ENCODE peak calls at places on chromosomes 6 and 20, in nine cellular contexts. S, X, V, U, W, J, A, E and B are unnamed samples.

GRCh38 chr6:12032783-12033573 is 20.9 kb downstream of the HIVEP1 start:
- DNase-seq in S (no peak), X (no peak), V (no peak), U (no peak), W (no peak), J (no peak), A (no peak), E (no peak), B (no peak)

GRCh38 chr20:24960302-24960801 is 11.3 kb downstream of the CST7 start:
- DNase-seq in S (no peak), X (no peak), V (no peak), U (no peak), W (no peak), J (no peak), A (no peak), E (no peak), B (no peak)

GRCh38 chr20:46243707-46244628 is 64.3 kb downstream of the CDH22 start:
- DNase-seq in S (no peak), X (no peak), V (no peak), U (no peak), W (no peak), J (peak), A (no peak), E (no peak), B (no peak)

GRCh38 chr6:53943410-53943809 is 148.6 kb downstream of the LRRC1 start:
- DNase-seq in S (no peak), X (no peak), V (no peak), U (peak), W (no peak), J (peak), A (peak), E (no peak), B (no peak)

GRCh38 chr20:49825521-49826033 is 12.9 kb downstream of the SLC9A8 start:
- DNase-seq in S (peak), X (no peak), V (no peak), U (no peak), W (no peak), J (no peak), A (no peak), E (no peak), B (no peak)

GRCh38 chr20:6075428-6076219 is 21.8 kb upstream of the LRRN4 start:
- DNase-seq in S (no peak), X (no peak), V (no peak), U (peak), W (no peak), J (peak), A (peak), E (no peak), B (no peak)

GRCh38 chr6:106099235-106099537 is 13.1 kb downstream of the PRDM1 start:
- DNase-seq in S (no peak), X (no peak), V (no peak), U (no peak), W (no peak), J (peak), A (peak), E (no peak), B (no peak)

GRCh38 chr6:118476554-118476953 is 71.5 kb upstream of the PLN start:
- DNase-seq in S (no peak), X (no peak), V (no peak), U (no peak), W (no peak), J (no peak), A (no peak), E (no peak), B (no peak)

GRCh38 chr20:9590189-9590588 is 75.8 kb downstream of the LAMP5 start:
- DNase-seq in S (no peak), X (peak), V (no peak), U (no peak), W (no peak), J (peak), A (no peak), E (no peak), B (no peak)

GRCh38 chr20:7716286-7716972 is 223.8 kb downstream of the HAO1 start:
- DNase-seq in S (no peak), X (no peak), V (peak), U (no peak), W (no peak), J (peak), A (no peak), E (no peak), B (no peak)

GRCh38 chr6:159934181-159934580 is 34.7 kb upstream of the IGF2R start:
- DNase-seq in S (no peak), X (peak), V (no peak), U (no peak), W (no peak), J (no peak), A (no peak), E (no peak), B (no peak)

GRCh38 chr6:148869589-148869988 is 122.8 kb downstream of the UST start:
- DNase-seq in S (no peak), X (peak), V (no peak), U (no peak), W (no peak), J (peak), A (no peak), E (no peak), B (no peak)

GRCh38 chr20:53321596-53321995 is 272.0 kb downstream of the ZNF217 start:
- DNase-seq in S (no peak), X (no peak), V (peak), U (no peak), W (no peak), J (no peak), A (no peak), E (no peak), B (no peak)

GRCh38 chr6:42224222-42225042 is 6.8 kb upstream of the MRPS10 start:
- DNase-seq in S (no peak), X (peak), V (no peak), U (no peak), W (no peak), J (peak), A (no peak), E (no peak), B (no peak)

GRCh38 chr6:106874481-106874880 is 100.0 kb downstream of the CD24 start:
- DNase-seq in S (no peak), X (no peak), V (no peak), U (no peak), W (no peak), J (no peak), A (no peak), E (no peak), B (no peak)

GRCh38 chr6:167699141-167700036 is 127.3 kb upstream of the AFDN start:
- DNase-seq in S (peak), X (peak), V (peak), U (no peak), W (peak), J (peak), A (peak), E (peak), B (peak)

GRCh38 chr20:1463971-1464570 is 2.6 kb downstream of the NSFL1C start:
- DNase-seq in S (no peak), X (no peak), V (no peak), U (no peak), W (no peak), J (no peak), A (no peak), E (no peak), B (no peak)

GRCh38 chr6:14927398-14927797 is 318.5 kb upstream of the JARID2 start:
- DNase-seq in S (no peak), X (no peak), V (no peak), U (no peak), W (no peak), J (no peak), A (no peak), E (no peak), B (no peak)

GRCh38 chr6:46170357-46171289 is at the start of gene ENPP5:
- DNase-seq in S (peak), X (no peak), V (peak), U (peak), W (peak), J (peak), A (peak), E (peak), B (peak)

GRCh38 chr6:149935668-149936067 is 6.1 kb upstream of the ULBP2 start:
- DNase-seq in S (no peak), X (no peak), V (no peak), U (no peak), W (no peak), J (no peak), A (no peak), E (peak), B (no peak)

GRCh38 chr20:47676219-47676721 is 109.0 kb downstream of the SULF2 start:
- DNase-seq in S (no peak), X (no peak), V (no peak), U (no peak), W (no peak), J (no peak), A (no peak), E (no peak), B (no peak)

GRCh38 chr20:62735331-62735821 is 26.7 kb downstream of the NTSR1 start:
- DNase-seq in S (peak), X (no peak), V (no peak), U (no peak), W (peak), J (no peak), A (peak), E (no peak), B (no peak)

GRCh38 chr6:134195164-134195906 is 122.6 kb downstream of the SGK1 start:
- DNase-seq in S (no peak), X (peak), V (no peak), U (no peak), W (no peak), J (peak), A (no peak), E (no peak), B (no peak)

GRCh38 chr20:14790771-14791517 is 453.5 kb upstream of the FLRT3 start:
- DNase-seq in S (no peak), X (peak), V (no peak), U (no peak), W (no peak), J (no peak), A (no peak), E (no peak), B (no peak)

GRCh38 chr6:169638388-169638787 is 63.4 kb downstream of the WDR27 start:
- DNase-seq in S (no peak), X (no peak), V (no peak), U (no peak), W (no peak), J (no peak), A (no peak), E (no peak), B (no peak)

GRCh38 chr6:150761771-150762170 is 103.7 kb upstream of the MTHFD1L start:
- DNase-seq in S (no peak), X (no peak), V (no peak), U (no peak), W (no peak), J (no peak), A (no peak), E (no peak), B (no peak)

GRCh38 chr20:25394276-25394675 is 3.6 kb upstream of the ABHD12 start:
- DNase-seq in S (no peak), X (no peak), V (no peak), U (no peak), W (no peak), J (no peak), A (no peak), E (no peak), B (no peak)

GRCh38 chr6:111890981-111891380 is 17.7 kb upstream of the FYN start:
- DNase-seq in S (no peak), X (no peak), V (no peak), U (no peak), W (no peak), J (no peak), A (no peak), E (no peak), B (no peak)

GRCh38 chr6:117463762-117464665 is 18.5 kb upstream of the DCBLD1 start:
- DNase-seq in S (no peak), X (peak), V (no peak), U (no peak), W (no peak), J (peak), A (no peak), E (no peak), B (no peak)

GRCh38 chr6:44642870-44643522 is 255.5 kb downstream of the CDC5L start:
- DNase-seq in S (no peak), X (peak), V (no peak), U (no peak), W (no peak), J (no peak), A (no peak), E (no peak), B (no peak)

GRCh38 chr6:35140991-35141720 is at the start of gene TCP11:
- DNase-seq in S (peak), X (no peak), V (no peak), U (no peak), W (peak), J (peak), A (peak), E (no peak), B (no peak)

GRCh38 chr6:35304299-35304698 is 6.7 kb downstream of the DEF6 start:
- DNase-seq in S (no peak), X (no peak), V (no peak), U (no peak), W (no peak), J (no peak), A (no peak), E (no peak), B (no peak)

GRCh38 chr20:52945268-52945667 is 26.9 kb upstream of the TSHZ2 start:
- DNase-seq in S (no peak), X (no peak), V (no peak), U (no peak), W (no peak), J (no peak), A (no peak), E (no peak), B (no peak)

GRCh38 chr6:87669051-87669450 is 33.0 kb downstream of the AKIRIN2 start:
- DNase-seq in S (no peak), X (no peak), V (no peak), U (no peak), W (no peak), J (no peak), A (no peak), E (no peak), B (no peak)

GRCh38 chr6:81067057-81067456 is 685.4 kb downstream of the TENT5A start:
- DNase-seq in S (no peak), X (no peak), V (no peak), U (no peak), W (no peak), J (no peak), A (no peak), E (no peak), B (no peak)

GRCh38 chr20:30599990-30600389 is 657.5 kb upstream of the DEFB115 start:
- DNase-seq in S (no peak), X (no peak), V (no peak), U (no peak), W (no peak), J (no peak), A (no peak), E (no peak), B (no peak)

DNA sequence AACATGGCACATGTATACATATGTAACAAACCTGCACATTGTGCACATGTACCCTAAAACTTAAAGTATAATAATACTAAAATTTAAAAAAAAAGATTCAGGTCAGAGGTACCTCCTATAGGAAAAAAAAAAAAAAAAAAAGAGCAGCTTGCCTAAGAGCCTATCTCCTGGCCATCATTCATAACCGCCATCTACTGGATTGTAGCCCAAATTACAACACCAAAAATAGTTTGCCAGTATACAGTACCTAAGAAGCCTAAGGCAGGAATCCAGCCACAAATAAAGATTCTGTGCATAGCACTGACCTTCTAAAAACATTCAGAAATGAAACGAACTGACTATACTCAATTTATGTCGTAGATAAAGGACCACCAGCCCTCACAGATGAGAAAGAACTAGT is 438.4 kb upstream of the ADGRB3 start:
- DNase-seq in S (no peak), X (peak), V (peak), U (no peak), W (no peak), J (peak), A (no peak), E (no peak), B (no peak)
- TF ChIP-seq CTCF in S (no peak), X (peak), V (peak), U (no peak), W (no peak), J (no peak), A (no peak), E (no peak), B (no peak)

GRCh38 chr6:79079425-79080130 is 1.5 kb upstream of the PHIP start:
- DNase-seq in S (no peak), X (no peak), V (no peak), U (no peak), W (no peak), J (peak), A (no peak), E (no peak), B (no peak)
- H3K27ac ChIP-seq in S (peak), X (peak), V (peak), U (peak), W (no peak), J (peak), A (no peak), E (peak), B (peak)

GRCh38 chr6:84752118-84752850 is 12.1 kb downstream of the TBX18 start:
- DNase-seq in S (no peak), X (peak), V (no peak), U (no peak), W (no peak), J (peak), A (no peak), E (no peak), B (no peak)
- TF ChIP-seq CTCF in S (no peak), X (peak), V (no peak), U (no peak), W (no peak), J (peak), A (no peak), E (no peak), B (no peak)

GRCh38 chr20:60361761-60362410 is 403.7 kb downstream of the CDH26 start:
- DNase-seq in S (no peak), X (no peak), V (peak), U (no peak), W (no peak), J (no peak), A (no peak), E (no peak), B (no peak)

GRCh38 chr20:60359010-60359409 is 400.8 kb downstream of the CDH26 start:
- DNase-seq in S (no peak), X (no peak), V (no peak), U (no peak), W (no peak), J (no peak), A (no peak), E (no peak), B (no peak)

GRCh38 chr20:60354181-60354580 is 396.0 kb downstream of the CDH26 start:
- DNase-seq in S (no peak), X (no peak), V (no peak), U (no peak), W (no peak), J (no peak), A (no peak), E (no peak), B (no peak)

GRCh38 chr20:60362531-60362930 is 404.3 kb downstream of the CDH26 start:
- DNase-seq in S (no peak), X (peak), V (no peak), U (no peak), W (no peak), J (no peak), A (no peak), E (no peak), B (no peak)

GRCh38 chr20:60358101-60358500 is 399.9 kb downstream of the CDH26 start:
- DNase-seq in S (no peak), X (no peak), V (no peak), U (no peak), W (no peak), J (no peak), A (no peak), E (no peak), B (no peak)
- H3K27ac ChIP-seq in S (no peak), X (no peak), V (no peak), U (no peak), W (no peak), J (no peak), A (no peak), E (no peak), B (no peak)

GRCh38 chr6:122770835-122771601 is 8.5 kb upstream of the FABP7 start:
- DNase-seq in S (no peak), X (no peak), V (no peak), U (no peak), W (no peak), J (no peak), A (no peak), E (no peak), B (no peak)
- TF ChIP-seq CTCF in S (no peak), X (no peak), V (no peak), U (no peak), W (no peak), J (no peak), A (no peak), E (no peak), B (no peak)

DNA sequence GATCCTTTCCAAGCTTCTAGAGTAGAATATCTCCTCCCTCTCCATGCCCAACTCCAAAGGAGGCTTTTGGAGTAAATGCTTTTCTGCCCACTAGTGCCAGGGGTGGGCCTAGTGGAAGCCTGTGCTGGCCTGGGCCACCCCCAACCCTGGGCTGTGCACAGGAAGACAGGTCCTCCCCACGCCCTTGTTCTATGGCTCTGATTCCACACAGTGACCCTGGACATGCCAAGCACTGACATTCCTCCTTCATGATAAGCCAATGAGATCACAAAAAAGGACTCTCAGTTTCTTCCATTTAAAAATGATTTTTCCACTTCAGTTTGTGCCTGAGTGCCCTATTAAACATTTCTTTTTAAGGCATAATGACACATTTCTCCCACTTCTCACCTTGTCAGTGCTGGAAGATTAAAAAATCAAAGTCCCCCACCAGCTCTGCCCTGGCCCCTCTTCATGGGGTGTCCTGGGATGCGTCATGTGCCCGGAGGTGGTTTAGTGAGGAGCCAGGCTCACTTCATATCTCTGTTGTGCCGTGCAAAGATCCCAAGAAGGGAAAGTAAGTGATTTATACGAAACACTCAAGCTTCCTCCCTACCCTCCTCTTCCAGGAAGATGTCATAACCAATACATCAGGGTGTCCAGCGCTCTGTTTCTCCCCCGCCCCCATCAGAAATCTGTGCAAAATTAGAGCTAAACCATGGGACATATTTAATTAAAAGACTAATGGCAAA is 255.0 kb downstream of the NRN1 start:
- DNase-seq in S (no peak), X (no peak), V (no peak), U (no peak), W (no peak), J (peak), A (no peak), E (no peak), B (no peak)
- H3K27ac ChIP-seq in S (peak), X (no peak), V (no peak), U (no peak), W (no peak), J (peak), A (no peak), E (peak), B (no peak)

DNA sequence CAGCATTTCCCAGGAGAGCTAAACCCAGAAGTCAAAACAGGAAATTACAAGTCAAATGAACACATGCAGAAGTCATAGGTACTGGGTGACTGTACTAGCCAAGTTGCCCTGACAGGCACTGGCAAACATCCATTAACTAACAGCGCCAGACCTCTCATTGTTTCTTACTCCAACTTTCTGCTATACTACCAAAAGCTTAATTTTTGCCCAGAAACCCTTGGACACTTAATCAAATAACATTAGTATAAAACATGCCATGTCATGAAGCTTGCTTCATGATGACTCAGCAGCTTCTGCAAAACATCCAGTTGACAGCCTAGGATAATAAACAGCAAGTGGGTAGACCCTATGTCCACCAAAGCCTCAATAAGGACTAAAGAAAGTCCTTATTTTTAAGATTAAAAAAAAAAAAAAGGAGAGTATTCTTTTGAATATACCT is 3.5 kb downstream of the NUP153 start:
- DNase-seq in S (no peak), X (peak), V (peak), U (no peak), W (no peak), J (peak), A (no peak), E (no peak), B (peak)
- TF ChIP-seq CTCF in S (no peak), X (no peak), V (no peak), U (no peak), W (no peak), J (no peak), A (no peak), E (no peak), B (no peak)